ENCODE peak calls at places on chromosomes 11 and 22, in nine cellular contexts. A is sigmoid colon; U is brain microvascular endothelial cell; M is pancreas; N is psoas muscle; V is stimulated activated naive CD4-positive, alpha-beta T cell; I is SW 1271; O is NCI-H460; X is C1 segment of cervical spinal cord. L is an unnamed sample.

GRCh38 chr11:66361502-66361941 is 10.0 kb downstream of the SLC29A2 start:
- DNase-seq in A (peak; percentile 15), U (no peak), M (peak; percentile 50), N (no peak), V (no peak), I (no peak), O (no peak), X (no peak), L (no peak)

GRCh38 chr11:65112551-65113360 is 1.1 kb downstream of the TM7SF2 start:
- DNase-seq in A (peak; percentile 83), U (no peak), M (peak; percentile 91), N (peak; percentile 67), V (peak; percentile 68), I (peak; percentile 41), O (no peak), X (peak; percentile 37), L (peak; percentile 56)

GRCh38 chr22:17910561-17911311 is 113.6 kb downstream of the MICAL3 start:
- DNase-seq in A (peak; percentile 94), U (peak; percentile 83), M (no peak), N (peak; percentile 86), V (no peak), I (no peak), O (no peak), X (peak; percentile 76), L (peak; percentile 86)

GRCh38 chr22:44523981-44524759 is 26.1 kb upstream of the RTL6 start:
- DNase-seq in A (peak; percentile 87), U (peak; percentile 93), M (no peak), N (peak; percentile 43), V (no peak), I (no peak), O (no peak), X (no peak), L (no peak)

GRCh38 chr11:22508691-22509090 is 116.9 kb downstream of the FANCF start:
- DNase-seq in A (no peak), U (no peak), M (no peak), N (no peak), V (no peak), I (no peak), O (no peak), X (no peak), L (no peak)

GRCh38 chr11:76615950-76616349 is 54.6 kb downstream of the LRRC32 start:
- DNase-seq in A (peak; percentile 70), U (peak; percentile 53), M (no peak), N (no peak), V (no peak), I (no peak), O (no peak), X (no peak), L (peak; percentile 88)

GRCh38 chr11:103110406-103110805 is 1.2 kb downstream of the DYNC2H1 start:
- DNase-seq in A (no peak), U (peak; percentile 59), M (no peak), N (no peak), V (no peak), I (peak; percentile 66), O (no peak), X (no peak), L (peak; percentile 5)

GRCh38 chr11:117907276-117908110 is 21.7 kb downstream of the TMPRSS13 start:
- DNase-seq in A (peak; percentile 92), U (peak; percentile 95), M (peak; percentile 82), N (peak; percentile 84), V (no peak), I (peak; percentile 25), O (peak; percentile 85), X (no peak), L (peak; percentile 89)

GRCh38 chr22:28231423-28231822 is 312.4 kb upstream of the PITPNB start:
- DNase-seq in A (no peak), U (peak; percentile 39), M (no peak), N (no peak), V (no peak), I (no peak), O (no peak), X (no peak), L (no peak)

GRCh38 chr11:96050435-96051182 is 126.7 kb upstream of the MTMR2 start:
- DNase-seq in A (no peak), U (peak; percentile 83), M (no peak), N (no peak), V (no peak), I (peak; percentile 28), O (no peak), X (no peak), L (no peak)

GRCh38 chr11:44096360-44097188 is 1.1 kb downstream of the EXT2 start:
- DNase-seq in A (no peak), U (no peak), M (no peak), N (no peak), V (no peak), I (no peak), O (no peak), X (no peak), L (peak; percentile 53)

GRCh38 chr22:20943104-20943933 is 23.7 kb upstream of the AIFM3 start:
- DNase-seq in A (no peak), U (no peak), M (peak; percentile 16), N (no peak), V (no peak), I (no peak), O (no peak), X (no peak), L (no peak)

GRCh38 chr22:38760477-38761201 is 4.8 kb upstream of the SUN2 start:
- DNase-seq in A (no peak), U (peak; percentile 47), M (no peak), N (no peak), V (no peak), I (no peak), O (no peak), X (peak; percentile 24), L (no peak)

GRCh38 chr11:11748706-11749365 is 92.9 kb upstream of the USP47 start:
- DNase-seq in A (no peak), U (peak; percentile 3), M (no peak), N (no peak), V (no peak), I (peak; percentile 5), O (no peak), X (no peak), L (no peak)

GRCh38 chr22:36218648-36219047 is 17.0 kb upstream of the APOL4 start:
- DNase-seq in A (no peak), U (no peak), M (no peak), N (no peak), V (no peak), I (no peak), O (no peak), X (no peak), L (no peak)

GRCh38 chr22:31496735-31497146 is 405 bp downstream of the SFI1 start:
- DNase-seq in A (peak; percentile 76), U (peak; percentile 2), M (peak; percentile 63), N (peak; percentile 33), V (no peak), I (peak; percentile 22), O (no peak), X (no peak), L (no peak)

GRCh38 chr11:112226062-112226921 is at the start of gene PTS:
- DNase-seq in A (peak; percentile 95), U (peak; percentile 78), M (peak; percentile 90), N (peak; percentile 89), V (peak; percentile 89), I (peak; percentile 95), O (peak; percentile 79), X (peak; percentile 94), L (peak; percentile 86)

GRCh38 chr11:121038642-121039409 is 14.9 kb downstream of the TBCEL start:
- DNase-seq in A (no peak), U (no peak), M (no peak), N (no peak), V (no peak), I (no peak), O (no peak), X (no peak), L (no peak)

GRCh38 chr11:67345949-67346819 is 7.2 kb downstream of the POLD4 start:
- DNase-seq in A (no peak), U (peak; percentile 27), M (no peak), N (no peak), V (no peak), I (peak; percentile 51), O (peak; percentile 76), X (no peak), L (peak; percentile 58)

GRCh38 chr11:16986434-16987204 is 27.6 kb downstream of the PLEKHA7 start:
- DNase-seq in A (no peak), U (no peak), M (peak; percentile 77), N (no peak), V (no peak), I (no peak), O (no peak), X (no peak), L (no peak)

GRCh38 chr11:68684385-68685356 is at the start of gene GAL:
- DNase-seq in A (peak; percentile 56), U (no peak), M (peak; percentile 70), N (no peak), V (no peak), I (no peak), O (peak; percentile 23), X (no peak), L (no peak)

GRCh38 chr22:29706493-29706892 is 13.3 kb upstream of the CABP7 start:
- DNase-seq in A (no peak), U (no peak), M (no peak), N (no peak), V (no peak), I (no peak), O (no peak), X (no peak), L (no peak)

L was measured in dermis microvascular lymphatic vessel endothelial cell.